ENCODE peak calls at places on chromosomes 3 and 15, in five cellular contexts. Q, V, G, X and C are unnamed samples.

GRCh38 chr3:60133269-60133877 is 1083.5 kb upstream of the CFAP20DC start:
- DNase-seq in Q (no peak), V (no peak), G (no peak), X (no peak), C (no peak)

GRCh38 chr15:88376574-88377174 is 90.5 kb downstream of the MRPL46 start:
- DNase-seq in Q (no peak), V (no peak), G (peak), X (peak), C (no peak)

GRCh38 chr3:89876116-89876515 is 768.7 kb downstream of the EPHA3 start:
- DNase-seq in Q (no peak), V (no peak), G (no peak), X (no peak), C (no peak)

GRCh38 chr15:95812491-95812890 is 518.0 kb upstream of the NR2F2 start:
- DNase-seq in Q (no peak), V (no peak), G (peak), X (peak), C (no peak)

GRCh38 chr3:37028329-37028728 is 35.0 kb downstream of the MLH1 start:
- DNase-seq in Q (no peak), V (no peak), G (no peak), X (no peak), C (no peak)

GRCh38 chr3:186411994-186412393 is 50.0 kb upstream of the DGKG start:
- DNase-seq in Q (no peak), V (no peak), G (peak), X (no peak), C (no peak)

GRCh38 chr3:15295506-15295905 is 36.9 kb downstream of the SH3BP5 start:
- DNase-seq in Q (no peak), V (peak), G (peak), X (peak), C (no peak)

GRCh38 chr3:101779047-101779807 is at the start of gene NXPE3:
- DNase-seq in Q (peak), V (no peak), G (peak), X (peak), C (peak)

GRCh38 chr15:72227192-72227586 is 3.8 kb downstream of the PKM start:
- DNase-seq in Q (no peak), V (no peak), G (peak), X (peak), C (no peak)

GRCh38 chr3:10333359-10333670 is 12.4 kb upstream of the SEC13 start:
- DNase-seq in Q (no peak), V (no peak), G (no peak), X (no peak), C (no peak)
- TF ChIP-seq CTCF in Q (no peak), V (no peak), G (no peak), X (no peak), C (no peak)

GRCh38 chr15:50116477-50116876 is 2.6 kb downstream of the ATP8B4 start:
- DNase-seq in Q (no peak), V (no peak), G (peak), X (no peak), C (no peak)
- TF ChIP-seq CTCF in Q (no peak), V (peak), G (peak), X (no peak), C (no peak)

DNA sequence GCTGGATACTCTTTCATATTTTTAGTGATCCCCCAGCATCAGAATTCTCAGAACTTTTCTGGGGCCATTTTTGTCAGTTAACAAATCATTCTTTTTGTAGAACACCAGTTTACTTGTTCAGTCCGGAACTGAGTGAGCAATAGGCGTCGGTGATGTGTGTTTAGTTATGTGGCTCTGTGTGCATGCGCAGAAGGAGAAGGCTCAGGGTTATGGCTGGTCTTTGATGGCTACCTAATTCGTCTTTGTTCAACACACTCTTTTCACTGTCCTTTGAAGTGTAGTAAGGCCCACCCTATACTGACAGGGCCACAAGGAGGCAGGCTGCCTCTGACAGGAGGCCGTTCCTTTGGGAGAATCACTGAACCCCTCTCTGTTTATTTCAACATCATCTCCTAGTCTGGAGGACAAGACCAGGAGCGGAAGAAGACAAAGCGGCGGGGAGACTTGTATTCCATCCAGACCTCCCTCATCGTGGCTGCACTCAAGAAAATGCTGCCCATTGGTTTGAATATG is 158.2 kb upstream of the CHRM5 start:
- DNase-seq in Q (no peak), V (no peak), G (no peak), X (no peak), C (no peak)
- TF ChIP-seq CTCF in Q (no peak), V (no peak), G (no peak), X (no peak), C (no peak)

GRCh38 chr3:140753865-140754754 is 76.2 kb downstream of the TRIM42 start:
- DNase-seq in Q (no peak), V (no peak), G (no peak), X (peak), C (no peak)
- TF ChIP-seq CTCF in Q (no peak), V (no peak), G (no peak), X (no peak), C (no peak)

DNA sequence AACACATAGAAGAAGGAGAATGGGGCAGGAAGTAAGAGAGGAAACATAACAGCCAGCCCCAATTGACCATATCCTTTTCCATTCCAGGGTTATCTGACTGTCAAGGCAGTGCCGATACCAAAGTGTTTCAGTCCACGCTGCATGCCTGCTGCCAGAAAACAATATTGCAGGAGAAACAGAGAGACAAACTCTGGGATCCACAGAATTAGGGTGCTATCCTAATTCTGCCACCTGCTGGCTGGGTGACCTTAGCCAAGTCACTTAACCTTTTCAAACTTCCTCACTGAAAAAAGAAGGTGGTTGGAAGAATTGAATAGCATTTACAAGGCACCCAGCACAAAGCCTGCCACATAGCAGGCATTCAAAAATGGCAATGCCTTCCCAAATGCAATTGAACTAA is 32.0 kb downstream of the GLB1 start:
- DNase-seq in Q (no peak), V (no peak), G (no peak), X (no peak), C (no peak)
- TF ChIP-seq CTCF in Q (no peak), V (no peak), G (no peak), X (no peak), C (no peak)

GRCh38 chr3:183151086-183151485 is 11.4 kb downstream of the LAMP3 start:
- DNase-seq in Q (no peak), V (no peak), G (no peak), X (no peak), C (no peak)
- TF ChIP-seq CTCF in Q (no peak), V (no peak), G (no peak), X (no peak), C (no peak)

GRCh38 chr3:96813820-96814580 is 394 bp upstream of the EPHA6 start:
- DNase-seq in Q (peak), V (no peak), G (peak), X (peak), C (no peak)
- TF ChIP-seq CTCF in Q (no peak), V (no peak), G (no peak), X (peak), C (no peak)